ENCODE peak calls at places on chromosome 1, in eight cellular contexts. One of them, this sample, is unnamed.

GRCh38 chr1:32487182-32487581 is 22.3 kb downstream of the ZBTB8B start:
- DNase-seq in CD8-positive, alpha-beta T cell: no peak
- DNase-seq in AG04450: no peak
- DNase-seq in upper lobe of left lung: no peak
- DNase-seq in hepatocyte: no peak
- DNase-seq in heart right ventricle: no peak
- DNase-seq in lower lobe of right lung: no peak
- DNase-seq in transverse colon: no peak
- DNase-seq in this sample: no peak

GRCh38 chr1:66761273-66761672 is 9.0 kb downstream of the DYNLT5 start:
- DNase-seq in CD8-positive, alpha-beta T cell: no peak
- DNase-seq in AG04450: no peak
- DNase-seq in upper lobe of left lung: no peak
- DNase-seq in hepatocyte: peak
- DNase-seq in heart right ventricle: no peak
- DNase-seq in lower lobe of right lung: no peak
- DNase-seq in transverse colon: no peak
- DNase-seq in this sample: peak

GRCh38 chr1:157852476-157852875 is 10.9 kb upstream of the CD5L start:
- DNase-seq in CD8-positive, alpha-beta T cell: no peak
- DNase-seq in AG04450: no peak
- DNase-seq in upper lobe of left lung: no peak
- DNase-seq in hepatocyte: no peak
- DNase-seq in heart right ventricle: no peak
- DNase-seq in lower lobe of right lung: no peak
- DNase-seq in transverse colon: no peak
- DNase-seq in this sample: peak

GRCh38 chr1:235702412-235702811 is 52.8 kb upstream of the GNG4 start:
- DNase-seq in CD8-positive, alpha-beta T cell: no peak
- DNase-seq in AG04450: no peak
- DNase-seq in upper lobe of left lung: no peak
- DNase-seq in hepatocyte: no peak
- DNase-seq in heart right ventricle: no peak
- DNase-seq in lower lobe of right lung: no peak
- DNase-seq in transverse colon: no peak
- DNase-seq in this sample: no peak

GRCh38 chr1:83857108-83857507 is 141.8 kb downstream of the TTLL7 start:
- DNase-seq in CD8-positive, alpha-beta T cell: no peak
- DNase-seq in AG04450: no peak
- DNase-seq in upper lobe of left lung: no peak
- DNase-seq in hepatocyte: peak
- DNase-seq in heart right ventricle: no peak
- DNase-seq in lower lobe of right lung: no peak
- DNase-seq in transverse colon: no peak
- DNase-seq in this sample: peak

GRCh38 chr1:243474906-243475305 is 219.1 kb downstream of the SDCCAG8 start:
- DNase-seq in CD8-positive, alpha-beta T cell: no peak
- DNase-seq in AG04450: no peak
- DNase-seq in upper lobe of left lung: no peak
- DNase-seq in hepatocyte: no peak
- DNase-seq in heart right ventricle: no peak
- DNase-seq in lower lobe of right lung: no peak
- DNase-seq in transverse colon: no peak
- DNase-seq in this sample: no peak

GRCh38 chr1:236039736-236040670 is 24.9 kb downstream of the NID1 start:
- DNase-seq in CD8-positive, alpha-beta T cell: no peak
- DNase-seq in AG04450: peak
- DNase-seq in upper lobe of left lung: no peak
- DNase-seq in hepatocyte: peak
- DNase-seq in heart right ventricle: no peak
- DNase-seq in lower lobe of right lung: peak
- DNase-seq in transverse colon: no peak
- DNase-seq in this sample: no peak

GRCh38 chr1:232403017-232403714 is 226.8 kb downstream of the SIPA1L2 start:
- DNase-seq in CD8-positive, alpha-beta T cell: no peak
- DNase-seq in AG04450: no peak
- DNase-seq in upper lobe of left lung: peak
- DNase-seq in hepatocyte: no peak
- DNase-seq in heart right ventricle: peak
- DNase-seq in lower lobe of right lung: no peak
- DNase-seq in transverse colon: no peak
- DNase-seq in this sample: no peak

GRCh38 chr1:229447809-229448252 is 13.9 kb upstream of the ACTA1 start:
- DNase-seq in CD8-positive, alpha-beta T cell: no peak
- DNase-seq in AG04450: no peak
- DNase-seq in upper lobe of left lung: no peak
- DNase-seq in hepatocyte: no peak
- DNase-seq in heart right ventricle: no peak
- DNase-seq in lower lobe of right lung: no peak
- DNase-seq in transverse colon: no peak
- DNase-seq in this sample: no peak

GRCh38 chr1:2228684-2229031 is 539 bp downstream of the SKI start:
- DNase-seq in CD8-positive, alpha-beta T cell: no peak
- DNase-seq in AG04450: no peak
- DNase-seq in upper lobe of left lung: peak
- DNase-seq in hepatocyte: peak
- DNase-seq in heart right ventricle: peak
- DNase-seq in lower lobe of right lung: peak
- DNase-seq in transverse colon: no peak
- DNase-seq in this sample: no peak

GRCh38 chr1:217066794-217067193 is 343.6 kb upstream of the ESRRG start:
- DNase-seq in CD8-positive, alpha-beta T cell: no peak
- DNase-seq in AG04450: no peak
- DNase-seq in upper lobe of left lung: no peak
- DNase-seq in hepatocyte: no peak
- DNase-seq in heart right ventricle: no peak
- DNase-seq in lower lobe of right lung: no peak
- DNase-seq in transverse colon: no peak
- DNase-seq in this sample: no peak

GRCh38 chr1:16608838-16609560 is 4.4 kb downstream of the NBPF1 start:
- DNase-seq in CD8-positive, alpha-beta T cell: no peak
- DNase-seq in AG04450: no peak
- DNase-seq in upper lobe of left lung: no peak
- DNase-seq in hepatocyte: no peak
- DNase-seq in heart right ventricle: no peak
- DNase-seq in lower lobe of right lung: no peak
- DNase-seq in transverse colon: no peak
- DNase-seq in this sample: no peak

GRCh38 chr1:110087812-110088738 is 17.6 kb upstream of the ALX3 start:
- DNase-seq in CD8-positive, alpha-beta T cell: no peak
- DNase-seq in AG04450: peak
- DNase-seq in upper lobe of left lung: no peak
- DNase-seq in hepatocyte: peak
- DNase-seq in heart right ventricle: no peak
- DNase-seq in lower lobe of right lung: no peak
- DNase-seq in transverse colon: peak
- DNase-seq in this sample: no peak

GRCh38 chr1:28507247-28507645 is 1.4 kb downstream of the RCC1 start:
- DNase-seq in CD8-positive, alpha-beta T cell: no peak
- DNase-seq in AG04450: no peak
- DNase-seq in upper lobe of left lung: no peak
- DNase-seq in hepatocyte: no peak
- DNase-seq in heart right ventricle: no peak
- DNase-seq in lower lobe of right lung: no peak
- DNase-seq in transverse colon: no peak
- DNase-seq in this sample: no peak

GRCh38 chr1:33640114-33640660 is 167.7 kb downstream of the ZSCAN20 start:
- DNase-seq in CD8-positive, alpha-beta T cell: no peak
- DNase-seq in AG04450: peak
- DNase-seq in upper lobe of left lung: no peak
- DNase-seq in hepatocyte: no peak
- DNase-seq in heart right ventricle: no peak
- DNase-seq in lower lobe of right lung: no peak
- DNase-seq in transverse colon: no peak
- DNase-seq in this sample: no peak

GRCh38 chr1:233238884-233239432 is 56.6 kb downstream of the PCNX2 start:
- DNase-seq in CD8-positive, alpha-beta T cell: no peak
- DNase-seq in AG04450: no peak
- DNase-seq in upper lobe of left lung: no peak
- DNase-seq in hepatocyte: peak
- DNase-seq in heart right ventricle: no peak
- DNase-seq in lower lobe of right lung: no peak
- DNase-seq in transverse colon: no peak
- DNase-seq in this sample: no peak

GRCh38 chr1:215923129-215923824 is 356.2 kb downstream of the KCTD3 start:
- DNase-seq in CD8-positive, alpha-beta T cell: no peak
- DNase-seq in AG04450: no peak
- DNase-seq in upper lobe of left lung: no peak
- DNase-seq in hepatocyte: no peak
- DNase-seq in heart right ventricle: no peak
- DNase-seq in lower lobe of right lung: no peak
- DNase-seq in transverse colon: no peak
- DNase-seq in this sample: peak

GRCh38 chr1:106523448-106523847 is 533.0 kb upstream of the PRMT6 start:
- DNase-seq in CD8-positive, alpha-beta T cell: no peak
- DNase-seq in AG04450: no peak
- DNase-seq in upper lobe of left lung: no peak
- DNase-seq in hepatocyte: no peak
- DNase-seq in heart right ventricle: no peak
- DNase-seq in lower lobe of right lung: no peak
- DNase-seq in transverse colon: no peak
- DNase-seq in this sample: no peak

GRCh38 chr1:245765241-245766000 is 610.6 kb downstream of the KIF26B start:
- DNase-seq in CD8-positive, alpha-beta T cell: no peak
- DNase-seq in AG04450: peak
- DNase-seq in upper lobe of left lung: no peak
- DNase-seq in hepatocyte: no peak
- DNase-seq in heart right ventricle: no peak
- DNase-seq in lower lobe of right lung: no peak
- DNase-seq in transverse colon: no peak
- DNase-seq in this sample: no peak

GRCh38 chr1:203349166-203349565 is 1.8 kb downstream of the FMOD start:
- DNase-seq in CD8-positive, alpha-beta T cell: no peak
- DNase-seq in AG04450: no peak
- DNase-seq in upper lobe of left lung: no peak
- DNase-seq in hepatocyte: no peak
- DNase-seq in heart right ventricle: no peak
- DNase-seq in lower lobe of right lung: no peak
- DNase-seq in transverse colon: no peak
- DNase-seq in this sample: no peak

GRCh38 chr1:55155522-55155921 is 59.6 kb downstream of the USP24 start:
- DNase-seq in CD8-positive, alpha-beta T cell: no peak
- DNase-seq in AG04450: no peak
- DNase-seq in upper lobe of left lung: no peak
- DNase-seq in hepatocyte: no peak
- DNase-seq in heart right ventricle: peak
- DNase-seq in lower lobe of right lung: peak
- DNase-seq in transverse colon: peak
- DNase-seq in this sample: no peak

GRCh38 chr1:168261390-168261789 is 19.3 kb upstream of the TBX19 start:
- DNase-seq in CD8-positive, alpha-beta T cell: no peak
- DNase-seq in AG04450: no peak
- DNase-seq in upper lobe of left lung: no peak
- DNase-seq in hepatocyte: no peak
- DNase-seq in heart right ventricle: no peak
- DNase-seq in lower lobe of right lung: no peak
- DNase-seq in transverse colon: no peak
- DNase-seq in this sample: peak

GRCh38 chr1:168259567-168259966 is 21.1 kb upstream of the TBX19 start:
- DNase-seq in CD8-positive, alpha-beta T cell: no peak
- DNase-seq in AG04450: no peak
- DNase-seq in upper lobe of left lung: no peak
- DNase-seq in hepatocyte: no peak
- DNase-seq in heart right ventricle: no peak
- DNase-seq in lower lobe of right lung: no peak
- DNase-seq in transverse colon: no peak
- DNase-seq in this sample: no peak

GRCh38 chr1:168263130-168263529 is 17.5 kb upstream of the TBX19 start:
- DNase-seq in CD8-positive, alpha-beta T cell: no peak
- DNase-seq in AG04450: no peak
- DNase-seq in upper lobe of left lung: no peak
- DNase-seq in hepatocyte: no peak
- DNase-seq in heart right ventricle: no peak
- DNase-seq in lower lobe of right lung: no peak
- DNase-seq in transverse colon: no peak
- DNase-seq in this sample: no peak

GRCh38 chr1:168257397-168257796 is 23.3 kb upstream of the TBX19 start:
- DNase-seq in CD8-positive, alpha-beta T cell: no peak
- DNase-seq in AG04450: no peak
- DNase-seq in upper lobe of left lung: no peak
- DNase-seq in hepatocyte: no peak
- DNase-seq in heart right ventricle: no peak
- DNase-seq in lower lobe of right lung: no peak
- DNase-seq in transverse colon: no peak
- DNase-seq in this sample: no peak

GRCh38 chr1:168260393-168260792 is 20.3 kb upstream of the TBX19 start:
- DNase-seq in CD8-positive, alpha-beta T cell: no peak
- DNase-seq in AG04450: no peak
- DNase-seq in upper lobe of left lung: no peak
- DNase-seq in hepatocyte: no peak
- DNase-seq in heart right ventricle: no peak
- DNase-seq in lower lobe of right lung: no peak
- DNase-seq in transverse colon: no peak
- DNase-seq in this sample: no peak
- H3K27ac ChIP-seq in CD8-positive, alpha-beta T cell: no peak
- H3K27ac ChIP-seq in AG04450: no peak
- H3K27ac ChIP-seq in upper lobe of left lung: no peak
- H3K27ac ChIP-seq in hepatocyte: no peak
- H3K27ac ChIP-seq in heart right ventricle: no peak
- H3K27ac ChIP-seq in lower lobe of right lung: no peak
- H3K27ac ChIP-seq in transverse colon: no peak
- H3K27ac ChIP-seq in this sample: no peak

DNA sequence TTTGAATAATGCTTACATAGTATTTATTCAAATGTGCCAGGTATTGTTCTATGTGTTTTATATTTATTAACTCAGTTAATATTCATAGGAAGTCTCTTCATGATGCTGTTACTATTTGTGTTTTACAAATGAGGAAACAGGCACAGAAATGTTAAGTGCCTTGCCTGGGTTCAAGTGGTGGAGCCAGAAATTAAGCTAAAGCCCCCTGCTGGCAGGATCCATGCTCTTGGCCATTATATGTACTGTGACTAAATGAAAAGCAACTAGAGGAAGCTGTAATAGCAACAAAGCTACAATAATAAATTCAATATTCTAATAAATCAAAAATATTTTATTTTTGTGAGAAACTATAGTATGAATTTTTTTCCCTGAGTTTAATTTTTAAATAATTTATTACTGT is 30.0 kb downstream of the IARS2 start:
- DNase-seq in CD8-positive, alpha-beta T cell: no peak
- DNase-seq in AG04450: no peak
- DNase-seq in upper lobe of left lung: no peak
- DNase-seq in hepatocyte: no peak
- DNase-seq in heart right ventricle: no peak
- DNase-seq in lower lobe of right lung: no peak
- DNase-seq in transverse colon: no peak
- DNase-seq in this sample: no peak
- TF ChIP-seq CTCF in CD8-positive, alpha-beta T cell: no peak
- TF ChIP-seq CTCF in AG04450: peak
- TF ChIP-seq CTCF in upper lobe of left lung: no peak
- TF ChIP-seq CTCF in hepatocyte: peak
- TF ChIP-seq CTCF in heart right ventricle: peak
- TF ChIP-seq CTCF in lower lobe of right lung: no peak
- TF ChIP-seq CTCF in transverse colon: peak
- TF ChIP-seq CTCF in this sample: peak

GRCh38 chr1:15332525-15332924 is 77.2 kb upstream of the EFHD2 start:
- DNase-seq in CD8-positive, alpha-beta T cell: no peak
- DNase-seq in AG04450: no peak
- DNase-seq in upper lobe of left lung: no peak
- DNase-seq in hepatocyte: no peak
- DNase-seq in heart right ventricle: no peak
- DNase-seq in lower lobe of right lung: no peak
- DNase-seq in transverse colon: no peak
- DNase-seq in this sample: no peak
- H3K27ac ChIP-seq in CD8-positive, alpha-beta T cell: no peak
- H3K27ac ChIP-seq in AG04450: no peak
- H3K27ac ChIP-seq in upper lobe of left lung: no peak
- H3K27ac ChIP-seq in hepatocyte: no peak
- H3K27ac ChIP-seq in heart right ventricle: no peak
- H3K27ac ChIP-seq in lower lobe of right lung: no peak
- H3K27ac ChIP-seq in transverse colon: no peak
- H3K27ac ChIP-seq in this sample: no peak

GRCh38 chr1:150213170-150214098 is 22.5 kb downstream of the ANP32E start:
- DNase-seq in CD8-positive, alpha-beta T cell: peak
- DNase-seq in AG04450: peak
- DNase-seq in upper lobe of left lung: peak
- DNase-seq in hepatocyte: peak
- DNase-seq in heart right ventricle: peak
- DNase-seq in lower lobe of right lung: peak
- DNase-seq in transverse colon: peak
- DNase-seq in this sample: peak
- TF ChIP-seq CTCF in CD8-positive, alpha-beta T cell: peak
- TF ChIP-seq CTCF in AG04450: peak
- TF ChIP-seq CTCF in upper lobe of left lung: no peak
- TF ChIP-seq CTCF in hepatocyte: peak
- TF ChIP-seq CTCF in heart right ventricle: peak
- TF ChIP-seq CTCF in lower lobe of right lung: peak
- TF ChIP-seq CTCF in transverse colon: peak
- TF ChIP-seq CTCF in this sample: peak